ENCODE peak calls at places on chromosomes 2 and 18, in four cellular contexts. J, N, F and D are unnamed samples.

GRCh38 chr2:214591359-214591758 is 180.5 kb downstream of the VWC2L start:
- DNase-seq in J (peak), F (no peak), N (no peak), D (no peak)

GRCh38 chr2:214410918-214411554 is at the start of gene VWC2L:
- DNase-seq in J (peak), F (peak), N (peak), D (no peak)

GRCh38 chr2:233979748-233980147 is 62.6 kb downstream of the TRPM8 start:
- DNase-seq in J (peak), F (no peak), N (no peak), D (no peak)

GRCh38 chr2:232871418-232871834 is 1.4 kb downstream of the SNORC start:
- DNase-seq in N (no peak), J (no peak), F (no peak), D (no peak)

GRCh38 chr2:68466361-68466777 is 725 bp downstream of the FBXO48 start:
- DNase-seq in J (peak), F (no peak), N (no peak), D (no peak)

GRCh38 chr2:30400151-30400954 is 46.7 kb upstream of the LCLAT1 start:
- DNase-seq in J (no peak), N (no peak), F (no peak), D (peak)

GRCh38 chr18:49227456-49227855 is 233.0 kb downstream of the DYM start:
- DNase-seq in J (no peak), N (no peak), F (no peak), D (no peak)

GRCh38 chr2:11330457-11331142 is 13.8 kb downstream of the ROCK2 start:
- DNase-seq in N (no peak), F (no peak), J (no peak), D (no peak)

GRCh38 chr2:109212836-109213563 is 84.0 kb downstream of the SH3RF3 start:
- DNase-seq in N (no peak), F (no peak), J (no peak), D (no peak)

GRCh38 chr2:160666019-160666676 is 172.5 kb upstream of the RBMS1 start:
- DNase-seq in F (no peak), N (peak), J (peak), D (no peak)

GRCh38 chr18:32661486-32662299 is 111.1 kb downstream of the KLHL14 start:
- DNase-seq in N (no peak), F (no peak), J (peak), D (no peak)

GRCh38 chr18:22385718-22386117 is 32.0 kb downstream of the CTAGE1 start:
- DNase-seq in F (no peak), N (peak), J (peak), D (no peak)

GRCh38 chr2:191350826-191351225 is 105.6 kb downstream of the MYO1B start:
- DNase-seq in N (no peak), F (no peak), J (no peak), D (no peak)

GRCh38 chr2:219495531-219496122 is 3.1 kb upstream of the GMPPA start:
- DNase-seq in F (peak), N (no peak), J (no peak), D (no peak)

GRCh38 chr2:172380436-172381274 is 46.7 kb upstream of the ITGA6 start:
- DNase-seq in N (no peak), J (peak), F (peak), D (no peak)

GRCh38 chr2:202122975-202123765 is 50.1 kb downstream of the KIAA2012 start:
- DNase-seq in N (no peak), J (no peak), F (no peak), D (no peak)

GRCh38 chr18:22846088-22846683 is 86.9 kb upstream of the RBBP8 start:
- DNase-seq in J (peak), N (no peak), F (no peak), D (no peak)

GRCh38 chr2:48471048-48471474 is 58.9 kb upstream of the STON1 start:
- DNase-seq in F (no peak), J (peak), N (no peak), D (no peak)

GRCh38 chr2:219180961-219181360 is 2.9 kb downstream of the RETREG2 start:
- DNase-seq in J (no peak), N (no peak), F (no peak), D (peak)

GRCh38 chr2:202042444-202042843 is 8.8 kb downstream of the FZD7 start:
- DNase-seq in N (no peak), J (peak), F (no peak), D (no peak)

GRCh38 chr2:31012384-31012783 is 125.9 kb downstream of the GALNT14 start:
- DNase-seq in J (no peak), F (no peak), N (no peak), D (no peak)

GRCh38 chr2:37679072-37679695 is 7.7 kb upstream of the CDC42EP3 start:
- DNase-seq in N (no peak), F (no peak), J (no peak), D (peak)

GRCh38 chr18:48951448-48952286 is 902 bp upstream of the SMAD7 start:
- DNase-seq in N (no peak), J (peak), F (peak), D (no peak)

GRCh38 chr2:30654404-30654803 is 152.8 kb downstream of the CAPN13 start:
- DNase-seq in J (no peak), F (no peak), N (no peak), D (no peak)

GRCh38 chr2:234593636-234594035 is 96.8 kb upstream of the ARL4C start:
- DNase-seq in J (no peak), F (no peak), N (peak), D (peak)

GRCh38 chr18:11994708-11995444 is 13.6 kb downstream of the IMPA2 start:
- DNase-seq in J (peak), F (peak), N (no peak), D (no peak)

GRCh38 chr18:76557026-76557575 is 62.1 kb upstream of the ZNF516 start:
- DNase-seq in J (no peak), N (no peak), F (peak), D (no peak)

GRCh38 chr2:101307950-101308431 is 510 bp downstream of the RNF149 start:
- DNase-seq in F (no peak), N (no peak), J (no peak), D (peak)

GRCh38 chr2:152617464-152618187 is 99.6 kb downstream of the PRPF40A start:
- DNase-seq in F (no peak), J (no peak), N (no peak), D (no peak)

GRCh38 chr2:71554706-71555056 is 101.3 kb downstream of the DYSF start:
- DNase-seq in J (no peak), N (no peak), F (no peak), D (no peak)

GRCh38 chr18:10518595-10519273 is 7.1 kb upstream of the NAPG start:
- DNase-seq in J (no peak), N (no peak), F (no peak), D (no peak)

GRCh38 chr2:28321426-28321825 is 71.2 kb upstream of the FOSL2 start:
- DNase-seq in N (peak), F (no peak), J (no peak), D (peak)

GRCh38 chr2:62895632-62896009 is 155.0 kb upstream of the OTX1 start:
- DNase-seq in N (no peak), J (no peak), F (no peak), D (no peak)

GRCh38 chr2:70645733-70646420 is 92.3 kb upstream of the TGFA start:
- DNase-seq in J (no peak), F (peak), N (no peak), D (no peak)

GRCh38 chr2:128464456-128464855 is 145.8 kb upstream of the HS6ST1 start:
- DNase-seq in F (no peak), J (no peak), N (no peak), D (peak)

GRCh38 chr18:71673498-71673897 is 870.6 kb downstream of the CBLN2 start:
- DNase-seq in F (no peak), N (no peak), J (no peak), D (no peak)